ENCODE peak calls at places on chromosomes 3 and 15, in ten cellular contexts. T is NCI-H69; J is T-helper 1 cell; M is dermis microvascular lymphatic vessel endothelial cell; G is frontal cortex; N is effector CD4-positive, alpha-beta T cell; S is RKO; E is HFFc6; C is lower lobe of right lung; R is DND-41. V is an unnamed sample.

GRCh38 chr3:122024800-122025199 is 2.8 kb upstream of the ILDR1 start:
- DNase-seq in S (no peak), N (no peak), J (no peak), G (no peak), T (no peak), R (no peak), M (no peak), C (no peak), E (no peak), V (no peak)

GRCh38 chr3:136957751-136958288 is at the start of gene IL20RB:
- DNase-seq in C (no peak), T (no peak), R (no peak), G (no peak), S (peak; percentile 21), J (no peak), N (no peak), E (peak; percentile 16), M (no peak), V (no peak)

GRCh38 chr3:188108703-188109412 is 45.1 kb upstream of the LPP start:
- DNase-seq in C (no peak), J (no peak), S (no peak), N (no peak), R (no peak), T (no peak), E (no peak), M (no peak), G (no peak), V (no peak)

GRCh38 chr15:25178835-25179672 is 224.3 kb downstream of the SNRPN start:
- DNase-seq in R (no peak), J (no peak), E (no peak), N (no peak), C (peak; percentile 30), T (no peak), M (no peak), G (no peak), S (no peak), V (no peak)

GRCh38 chr3:125416235-125416634 is 41.1 kb upstream of the ZNF148 start:
- DNase-seq in T (no peak), M (no peak), C (no peak), G (no peak), S (no peak), J (no peak), R (no peak), N (no peak), E (no peak), V (no peak)

GRCh38 chr3:42970976-42971772 is 7.9 kb upstream of the GASK1A start:
- DNase-seq in J (no peak), C (no peak), R (no peak), E (no peak), M (no peak), G (no peak), T (no peak), N (no peak), S (no peak), V (no peak)

GRCh38 chr3:179852117-179852886 is 184.4 kb downstream of the PEX5L start:
- DNase-seq in R (no peak), N (no peak), C (no peak), S (peak; percentile 51), E (peak; percentile 71), G (no peak), M (no peak), T (peak; percentile 29), J (peak; percentile 3), V (peak; percentile 58)

GRCh38 chr15:55661431-55661830 is 73.3 kb upstream of the PYGO1 start:
- DNase-seq in N (no peak), C (no peak), E (no peak), G (no peak), R (no peak), J (no peak), T (no peak), M (no peak), S (no peak), V (no peak)

GRCh38 chr15:82129769-82130168 is 84.0 kb upstream of the MEX3B start:
- DNase-seq in E (peak; percentile 87), M (no peak), J (no peak), T (no peak), C (no peak), R (no peak), N (no peak), G (no peak), S (no peak), V (peak; percentile 51)

GRCh38 chr3:105791919-105792786 is 76.7 kb downstream of the CBLB start:
- DNase-seq in R (no peak), S (peak; percentile 56), J (no peak), C (no peak), T (peak; percentile 3), G (no peak), E (peak; percentile 93), N (no peak), M (no peak), V (peak; percentile 41)

GRCh38 chr3:125110016-125110875 is 54.4 kb upstream of the HEG1 start:
- DNase-seq in G (no peak), T (no peak), E (peak; percentile 90), C (no peak), N (no peak), J (peak; percentile 28), M (no peak), R (no peak), S (peak; percentile 57), V (peak; percentile 67)